ENCODE peak calls at places on chromosome 12, in four cellular contexts. One of them, this sample, is unnamed.

GRCh38 chr12:27521066-27521465 is 2.9 kb upstream of the PPFIBP1 start:
- DNase-seq in transverse colon: no peak
- DNase-seq in endothelial cell of umbilical vein: peak
- DNase-seq in sigmoid colon: peak
- DNase-seq in this sample: no peak

GRCh38 chr12:107411792-107412535 is 273.6 kb upstream of the PWP1 start:
- DNase-seq in transverse colon: no peak
- DNase-seq in endothelial cell of umbilical vein: no peak
- DNase-seq in sigmoid colon: no peak
- DNase-seq in this sample: no peak

GRCh38 chr12:62846506-62846905 is 88.4 kb downstream of the PPM1H start:
- DNase-seq in transverse colon: no peak
- DNase-seq in endothelial cell of umbilical vein: no peak
- DNase-seq in sigmoid colon: no peak
- DNase-seq in this sample: no peak

GRCh38 chr12:91866566-91866965 is 279.1 kb downstream of the BTG1 start:
- DNase-seq in transverse colon: no peak
- DNase-seq in endothelial cell of umbilical vein: no peak
- DNase-seq in sigmoid colon: no peak
- DNase-seq in this sample: no peak

GRCh38 chr12:114851981-114852380 is 168.0 kb upstream of the TBX3 start:
- DNase-seq in transverse colon: no peak
- DNase-seq in endothelial cell of umbilical vein: no peak
- DNase-seq in sigmoid colon: no peak
- DNase-seq in this sample: no peak

GRCh38 chr12:43550831-43551270 is 1.2 kb downstream of the ADAMTS20 start:
- DNase-seq in transverse colon: no peak
- DNase-seq in endothelial cell of umbilical vein: no peak
- DNase-seq in sigmoid colon: no peak
- DNase-seq in this sample: no peak

GRCh38 chr12:93139028-93139665 is 210.1 kb upstream of the EEA1 start:
- DNase-seq in transverse colon: no peak
- DNase-seq in endothelial cell of umbilical vein: no peak
- DNase-seq in sigmoid colon: no peak
- DNase-seq in this sample: no peak

GRCh38 chr12:29455087-29455486 is 42.4 kb downstream of the OVCH1 start:
- DNase-seq in transverse colon: no peak
- DNase-seq in endothelial cell of umbilical vein: no peak
- DNase-seq in sigmoid colon: no peak
- DNase-seq in this sample: no peak

GRCh38 chr12:6627598-6627997 is 8.2 kb downstream of the LPAR5 start:
- DNase-seq in transverse colon: no peak
- DNase-seq in endothelial cell of umbilical vein: no peak
- DNase-seq in sigmoid colon: no peak
- DNase-seq in this sample: no peak

GRCh38 chr12:2876431-2877046 is 435 bp downstream of the FOXM1 start:
- DNase-seq in transverse colon: no peak
- DNase-seq in endothelial cell of umbilical vein: no peak
- DNase-seq in sigmoid colon: peak
- DNase-seq in this sample: no peak

GRCh38 chr12:6230321-6231110 is 30.3 kb downstream of the CD9 start:
- DNase-seq in transverse colon: peak
- DNase-seq in endothelial cell of umbilical vein: no peak
- DNase-seq in sigmoid colon: peak
- DNase-seq in this sample: peak

GRCh38 chr12:27424631-27425230 is 21.8 kb upstream of the SMCO2 start:
- DNase-seq in transverse colon: no peak
- DNase-seq in endothelial cell of umbilical vein: peak
- DNase-seq in sigmoid colon: no peak
- DNase-seq in this sample: no peak

GRCh38 chr12:57823908-57824640 is 5.5 kb upstream of the AVIL start:
- DNase-seq in transverse colon: no peak
- DNase-seq in endothelial cell of umbilical vein: no peak
- DNase-seq in sigmoid colon: no peak
- DNase-seq in this sample: no peak
- TF ChIP-seq POLR2AphosphoS5 in transverse colon: no peak
- TF ChIP-seq POLR2AphosphoS5 in endothelial cell of umbilical vein: no peak
- TF ChIP-seq POLR2AphosphoS5 in sigmoid colon: no peak
- TF ChIP-seq POLR2AphosphoS5 in this sample: no peak

DNA sequence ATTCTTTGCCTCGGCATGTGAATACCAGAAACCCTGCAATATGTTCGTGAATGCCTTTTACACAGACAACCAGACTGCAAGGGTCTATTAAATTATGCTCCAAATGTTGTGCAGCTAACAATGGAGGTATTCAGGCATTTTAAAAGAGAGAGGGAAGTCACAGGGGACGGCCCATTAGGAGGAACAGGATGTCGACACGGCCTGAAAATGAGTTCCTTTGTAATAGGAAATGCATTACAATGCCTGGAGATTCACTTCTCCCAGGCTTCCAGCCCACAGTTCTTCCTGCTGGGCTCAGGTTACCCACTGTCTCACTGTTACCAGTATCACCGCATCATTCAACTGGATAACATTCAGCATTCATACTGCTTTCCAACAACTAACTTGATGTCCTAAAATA is 2.5 kb downstream of the DUSP6 start:
- DNase-seq in transverse colon: peak
- DNase-seq in endothelial cell of umbilical vein: peak
- DNase-seq in sigmoid colon: peak
- DNase-seq in this sample: no peak
- TF ChIP-seq POLR2A in transverse colon: peak
- TF ChIP-seq POLR2A in endothelial cell of umbilical vein: peak
- TF ChIP-seq POLR2A in sigmoid colon: no peak
- TF ChIP-seq POLR2A in this sample: no peak

DNA sequence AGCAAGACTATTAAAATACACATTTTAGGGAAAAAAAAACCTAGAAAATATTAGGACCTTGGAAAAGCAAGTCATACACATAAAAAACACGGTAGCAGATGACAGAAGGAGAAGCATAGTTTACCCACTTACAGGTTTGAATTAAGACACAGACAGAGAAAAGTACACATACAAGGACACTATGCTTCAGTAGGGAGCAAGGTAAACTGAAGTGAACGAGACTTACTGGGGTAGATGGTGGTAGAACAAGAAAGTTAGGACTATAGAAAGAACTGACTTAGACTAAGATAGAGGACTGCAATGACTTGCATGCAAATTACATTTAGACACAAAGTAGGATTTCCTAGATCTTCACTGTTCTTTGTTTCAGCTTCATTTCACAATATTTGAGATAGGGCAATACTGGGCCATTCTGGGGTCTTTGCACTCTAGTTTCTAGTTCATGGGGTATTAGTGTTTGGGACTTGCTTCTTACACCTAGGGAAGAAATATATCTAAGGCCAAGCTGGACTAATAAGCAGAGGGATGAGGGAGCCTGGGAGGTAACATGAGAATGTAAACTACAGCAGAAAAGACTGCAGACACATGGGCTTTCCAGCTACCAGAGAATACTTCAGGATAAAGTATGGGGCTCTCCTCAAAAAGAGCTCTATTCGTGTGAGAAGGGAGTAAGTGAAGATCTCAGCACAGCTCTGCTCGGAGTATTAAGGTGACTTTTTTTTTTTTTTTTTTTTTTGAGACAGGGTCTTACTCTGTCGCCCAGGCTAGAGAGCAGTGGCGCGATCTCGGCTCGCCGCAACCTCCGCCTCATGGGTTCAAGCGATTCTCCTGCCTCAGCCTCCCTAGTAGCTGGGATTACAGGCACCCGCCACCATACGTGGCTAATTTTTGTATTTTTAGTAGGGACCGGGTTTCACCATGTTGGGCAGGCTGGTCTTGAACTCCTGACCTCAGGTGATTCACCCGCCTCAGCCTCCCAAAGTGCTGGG is 27.8 kb upstream of the STAC3 start:
- DNase-seq in transverse colon: no peak
- DNase-seq in endothelial cell of umbilical vein: no peak
- DNase-seq in sigmoid colon: no peak
- DNase-seq in this sample: no peak
- TF ChIP-seq POLR2AphosphoS5 in transverse colon: no peak
- TF ChIP-seq POLR2AphosphoS5 in endothelial cell of umbilical vein: no peak
- TF ChIP-seq POLR2AphosphoS5 in sigmoid colon: no peak
- TF ChIP-seq POLR2AphosphoS5 in this sample: no peak

GRCh38 chr12:46383654-46384450 is 11.3 kb upstream of the SLC38A2 start:
- DNase-seq in transverse colon: peak
- DNase-seq in endothelial cell of umbilical vein: peak
- DNase-seq in sigmoid colon: peak
- DNase-seq in this sample: peak
- TF ChIP-seq POLR2A in transverse colon: peak
- TF ChIP-seq POLR2A in endothelial cell of umbilical vein: peak
- TF ChIP-seq POLR2A in sigmoid colon: peak
- TF ChIP-seq POLR2A in this sample: peak

GRCh38 chr12:128204725-128205124 is 62.2 kb upstream of the TMEM132C start:
- DNase-seq in transverse colon: no peak
- DNase-seq in endothelial cell of umbilical vein: no peak
- DNase-seq in sigmoid colon: no peak
- DNase-seq in this sample: no peak
- TF ChIP-seq POLR2AphosphoS5 in transverse colon: no peak
- TF ChIP-seq POLR2AphosphoS5 in endothelial cell of umbilical vein: no peak
- TF ChIP-seq POLR2AphosphoS5 in sigmoid colon: no peak
- TF ChIP-seq POLR2AphosphoS5 in this sample: no peak

DNA sequence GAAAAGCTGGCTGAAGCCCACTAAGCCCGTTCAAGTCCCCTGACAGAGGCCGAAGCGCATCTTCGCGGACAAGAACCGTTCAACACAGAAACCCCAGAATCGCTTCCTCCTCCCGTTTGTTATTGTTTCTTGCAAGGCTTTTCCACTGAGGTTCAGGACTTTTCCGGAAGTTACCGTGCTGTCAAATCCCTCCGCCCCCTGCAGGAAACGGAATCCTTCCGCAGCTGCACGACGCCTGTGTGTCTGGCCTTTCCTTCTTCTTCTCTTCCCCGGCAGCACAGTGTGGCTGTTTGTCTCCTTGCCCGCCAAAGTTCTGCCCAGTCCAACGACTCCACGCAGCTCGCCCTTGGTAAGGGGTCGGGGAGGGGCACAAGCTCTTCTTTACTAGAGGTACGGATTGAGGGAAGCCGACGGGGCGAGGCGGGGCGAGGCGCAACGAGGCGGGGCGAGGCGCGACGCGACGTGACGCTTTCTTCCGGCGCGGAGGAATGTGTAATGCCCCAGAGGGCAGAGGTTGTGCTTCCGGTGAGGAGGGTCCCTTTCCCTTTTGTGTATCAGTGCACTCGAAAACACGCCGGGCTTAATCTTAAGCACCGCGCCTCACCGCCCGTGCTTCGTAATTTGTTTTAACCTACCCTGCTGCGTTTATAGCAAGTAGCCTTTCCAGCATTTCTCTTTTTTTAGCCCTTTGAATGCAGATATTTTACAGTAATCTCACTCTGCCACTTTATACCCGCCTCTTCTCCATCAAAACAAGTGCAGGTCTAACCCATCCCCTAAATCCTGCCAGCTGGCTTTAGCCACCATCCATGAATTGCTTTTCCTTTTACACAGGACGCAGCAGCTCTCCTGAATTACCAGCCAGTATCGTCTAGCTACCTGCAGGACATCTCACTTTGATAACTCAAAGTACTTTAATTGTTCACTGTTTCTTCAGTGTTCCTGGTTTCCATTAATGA is at the start of gene KDM5A:
- DNase-seq in transverse colon: peak
- DNase-seq in endothelial cell of umbilical vein: peak
- DNase-seq in sigmoid colon: peak
- DNase-seq in this sample: peak
- TF ChIP-seq POLR2A in transverse colon: peak
- TF ChIP-seq POLR2A in endothelial cell of umbilical vein: peak
- TF ChIP-seq POLR2A in sigmoid colon: no peak
- TF ChIP-seq POLR2A in this sample: peak

GRCh38 chr12:48071808-48072207 is 34.1 kb downstream of the SENP1 start:
- DNase-seq in transverse colon: no peak
- DNase-seq in endothelial cell of umbilical vein: no peak
- DNase-seq in sigmoid colon: no peak
- DNase-seq in this sample: no peak

GRCh38 chr12:48077111-48077510 is 28.8 kb downstream of the SENP1 start:
- DNase-seq in transverse colon: no peak
- DNase-seq in endothelial cell of umbilical vein: no peak
- DNase-seq in sigmoid colon: no peak
- DNase-seq in this sample: no peak

GRCh38 chr12:48072266-48072665 is 33.6 kb downstream of the SENP1 start:
- DNase-seq in transverse colon: no peak
- DNase-seq in endothelial cell of umbilical vein: no peak
- DNase-seq in sigmoid colon: no peak
- DNase-seq in this sample: no peak

GRCh38 chr12:48075833-48076232 is 30.0 kb downstream of the SENP1 start:
- DNase-seq in transverse colon: no peak
- DNase-seq in endothelial cell of umbilical vein: no peak
- DNase-seq in sigmoid colon: no peak
- DNase-seq in this sample: no peak

GRCh38 chr12:48074266-48074665 is 31.6 kb downstream of the SENP1 start:
- DNase-seq in transverse colon: no peak
- DNase-seq in endothelial cell of umbilical vein: no peak
- DNase-seq in sigmoid colon: no peak
- DNase-seq in this sample: no peak
- TF ChIP-seq POLR2AphosphoS5 in transverse colon: no peak
- TF ChIP-seq POLR2AphosphoS5 in endothelial cell of umbilical vein: no peak
- TF ChIP-seq POLR2AphosphoS5 in sigmoid colon: no peak
- TF ChIP-seq POLR2AphosphoS5 in this sample: no peak

GRCh38 chr12:49026678-49027480 is 8.3 kb upstream of the PRKAG1 start:
- DNase-seq in transverse colon: peak
- DNase-seq in endothelial cell of umbilical vein: no peak
- DNase-seq in sigmoid colon: no peak
- DNase-seq in this sample: peak
- TF ChIP-seq POLR2A in transverse colon: no peak
- TF ChIP-seq POLR2A in endothelial cell of umbilical vein: no peak
- TF ChIP-seq POLR2A in sigmoid colon: no peak
- TF ChIP-seq POLR2A in this sample: no peak